ENCODE peak calls at places on chromosomes 13 and 19, in nine cellular contexts. D is upper lobe of right lung; O is uterus; J is epithelial cell of esophagus; U is CD8-positive, alpha-beta T cell; H is progenitor cell of endocrine pancreas; Z is foreskin keratinocyte; N is left ventricle myocardium inferior; R is WTC11. C is an unnamed sample.

GRCh38 chr19:7934766-7935165 is 8.7 kb downstream of the TIMM44 start:
- DNase-seq in D (no peak), O (no peak), J (no peak), U (no peak), H (no peak), Z (no peak), N (no peak), R (no peak), C (no peak)

GRCh38 chr19:54345938-54346386 is 7.0 kb upstream of the LILRA4 start:
- DNase-seq in D (peak), O (no peak), J (no peak), U (no peak), H (no peak), Z (no peak), N (no peak), R (no peak), C (peak)

GRCh38 chr13:75792526-75793187 is 156.5 kb downstream of the LMO7 start:
- DNase-seq in D (no peak), O (no peak), J (no peak), U (no peak), H (no peak), Z (no peak), N (no peak), R (no peak), C (no peak)

GRCh38 chr13:112844879-112845278 is 124.1 kb upstream of the MCF2L start:
- DNase-seq in D (no peak), O (no peak), J (no peak), U (no peak), H (no peak), Z (no peak), N (no peak), R (no peak), C (no peak)

GRCh38 chr19:548841-549830 is 5.3 kb downstream of the GZMM start:
- DNase-seq in D (no peak), O (no peak), J (no peak), U (no peak), H (no peak), Z (no peak), N (no peak), R (no peak), C (no peak)

GRCh38 chr13:24161010-24161775 is 673 bp downstream of the SPATA13 start:
- DNase-seq in D (no peak), O (no peak), J (no peak), U (no peak), H (no peak), Z (no peak), N (no peak), R (peak), C (no peak)

GRCh38 chr13:111664696-111665095 is 344.3 kb downstream of the TEX29 start:
- DNase-seq in D (no peak), O (no peak), J (no peak), U (no peak), H (no peak), Z (no peak), N (no peak), R (no peak), C (no peak)

GRCh38 chr19:51294211-51294976 is 17.1 kb upstream of the IGLON5 start:
- DNase-seq in D (no peak), O (no peak), J (no peak), U (no peak), H (no peak), Z (no peak), N (no peak), R (no peak), C (no peak)

GRCh38 chr19:44796701-44797115 is 12.2 kb upstream of the BCAM start:
- DNase-seq in D (no peak), O (no peak), J (no peak), U (no peak), H (peak), Z (no peak), N (peak), R (no peak), C (no peak)

GRCh38 chr13:51168623-51169022 is 53.6 kb upstream of the FAM124A start:
- DNase-seq in D (no peak), O (no peak), J (no peak), U (no peak), H (no peak), Z (no peak), N (no peak), R (no peak), C (no peak)

GRCh38 chr19:7417671-7418324 is 69.1 kb downstream of the ARHGEF18 start:
- DNase-seq in D (no peak), O (no peak), J (peak), U (no peak), H (no peak), Z (no peak), N (no peak), R (no peak), C (no peak)

GRCh38 chr13:99907038-99907437 is 64.5 kb downstream of the ZIC5 start:
- DNase-seq in D (no peak), O (no peak), J (no peak), U (no peak), H (no peak), Z (no peak), N (no peak), R (no peak), C (no peak)

GRCh38 chr19:38785187-38785699 is 3.8 kb upstream of the LGALS7B start:
- DNase-seq in D (no peak), O (no peak), J (no peak), U (no peak), H (no peak), Z (no peak), N (no peak), R (no peak), C (no peak)

GRCh38 chr13:97441414-97441813 is 7.4 kb downstream of the RAP2A start:
- DNase-seq in D (no peak), O (no peak), J (no peak), U (no peak), H (no peak), Z (no peak), N (no peak), R (no peak), C (no peak)

GRCh38 chr13:32051156-32051555 is 19.6 kb downstream of the FRY start:
- DNase-seq in D (no peak), O (no peak), J (no peak), U (no peak), H (no peak), Z (no peak), N (no peak), R (no peak), C (no peak)

GRCh38 chr13:59340581-59340980 is 823.1 kb downstream of the DIAPH3 start:
- DNase-seq in D (no peak), O (no peak), J (no peak), U (no peak), H (no peak), Z (no peak), N (no peak), R (no peak), C (no peak)

GRCh38 chr13:50509771-50510441 is 333.6 kb downstream of the DLEU7 start:
- DNase-seq in D (no peak), O (no peak), J (peak), U (no peak), H (no peak), Z (no peak), N (no peak), R (no peak), C (no peak)

GRCh38 chr13:51626749-51627148 is 42.5 kb downstream of the WDFY2 start:
- DNase-seq in D (no peak), O (no peak), J (peak), U (no peak), H (no peak), Z (no peak), N (no peak), R (no peak), C (no peak)

GRCh38 chr13:26716984-26717383 is 43.6 kb downstream of the GPR12 start:
- DNase-seq in D (no peak), O (no peak), J (no peak), U (no peak), H (no peak), Z (no peak), N (no peak), R (no peak), C (no peak)

GRCh38 chr19:33468361-33469170 is 53.0 kb downstream of the PEPD start:
- DNase-seq in D (peak), O (no peak), J (no peak), U (no peak), H (no peak), Z (no peak), N (no peak), R (no peak), C (no peak)

GRCh38 chr13:111873676-111874178 is 193.2 kb upstream of the SOX1 start:
- DNase-seq in D (no peak), O (no peak), J (no peak), U (no peak), H (no peak), Z (no peak), N (no peak), R (no peak), C (no peak)

GRCh38 chr19:38011426-38011825 is 104.4 kb downstream of the SIPA1L3 start:
- DNase-seq in D (no peak), O (no peak), J (no peak), U (no peak), H (no peak), Z (no peak), N (no peak), R (no peak), C (no peak)

GRCh38 chr19:1465191-1466016 is 13.6 kb downstream of the C19orf25 start:
- DNase-seq in D (no peak), O (no peak), J (peak), U (no peak), H (no peak), Z (no peak), N (no peak), R (peak), C (no peak)

GRCh38 chr19:17296278-17296677 is 6.9 kb downstream of the ABHD8 start:
- DNase-seq in D (no peak), O (no peak), J (peak), U (no peak), H (no peak), Z (no peak), N (no peak), R (no peak), C (no peak)
- TF ChIP-seq CTCF in D (no peak), O (no peak), J (peak), U (no peak), H (no peak), Z (peak), N (no peak), R (no peak), C (no peak)

GRCh38 chr19:40923934-40924391 is 41.9 kb upstream of the CYP2A7 start:
- DNase-seq in D (peak), O (no peak), J (no peak), U (no peak), H (no peak), Z (no peak), N (no peak), R (no peak), C (no peak)

GRCh38 chr19:40920300-40921004 is 38.4 kb upstream of the CYP2A7 start:
- DNase-seq in D (no peak), O (no peak), J (no peak), U (no peak), H (no peak), Z (no peak), N (no peak), R (no peak), C (no peak)

GRCh38 chr19:40921005-40921897 is 39.2 kb upstream of the CYP2A7 start:
- DNase-seq in D (peak), O (peak), J (peak), U (no peak), H (no peak), Z (no peak), N (no peak), R (no peak), C (no peak)
- TF ChIP-seq CTCF in D (no peak), O (no peak), J (no peak), U (no peak), H (no peak), Z (no peak), N (no peak), R (no peak), C (no peak)

DNA sequence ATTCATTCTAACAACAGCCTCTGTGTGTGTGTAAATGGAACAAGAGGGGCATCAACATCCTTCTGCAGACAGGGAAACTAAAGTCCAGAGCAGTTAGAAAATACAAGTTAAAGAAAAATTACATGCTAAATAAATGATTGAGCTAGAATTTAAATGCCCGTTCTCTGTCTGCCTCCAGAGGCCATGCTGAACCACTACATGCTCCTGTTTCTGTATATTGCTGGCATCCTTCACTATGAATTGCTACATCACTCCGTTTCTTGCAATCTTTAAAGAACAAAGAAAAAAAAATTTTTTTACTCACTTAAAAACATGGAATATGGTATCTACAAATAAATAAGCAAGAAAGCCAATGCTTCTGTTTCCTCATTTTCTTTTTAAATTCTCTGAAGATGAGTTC is 47.9 kb downstream of the DCT start:
- DNase-seq in D (no peak), O (no peak), J (no peak), U (no peak), H (no peak), Z (no peak), N (no peak), R (no peak), C (no peak)
- TF ChIP-seq CTCF in D (no peak), O (no peak), J (no peak), U (no peak), H (no peak), Z (no peak), N (no peak), R (no peak), C (no peak)

GRCh38 chr13:40992678-40993077 is 26.4 kb downstream of the ELF1 start:
- DNase-seq in D (no peak), O (no peak), J (no peak), U (no peak), H (no peak), Z (no peak), N (no peak), R (no peak), C (no peak)
- TF ChIP-seq CTCF in D (no peak), O (no peak), J (no peak), U (peak), H (no peak), Z (peak), N (no peak), R (no peak), C (no peak)

DNA sequence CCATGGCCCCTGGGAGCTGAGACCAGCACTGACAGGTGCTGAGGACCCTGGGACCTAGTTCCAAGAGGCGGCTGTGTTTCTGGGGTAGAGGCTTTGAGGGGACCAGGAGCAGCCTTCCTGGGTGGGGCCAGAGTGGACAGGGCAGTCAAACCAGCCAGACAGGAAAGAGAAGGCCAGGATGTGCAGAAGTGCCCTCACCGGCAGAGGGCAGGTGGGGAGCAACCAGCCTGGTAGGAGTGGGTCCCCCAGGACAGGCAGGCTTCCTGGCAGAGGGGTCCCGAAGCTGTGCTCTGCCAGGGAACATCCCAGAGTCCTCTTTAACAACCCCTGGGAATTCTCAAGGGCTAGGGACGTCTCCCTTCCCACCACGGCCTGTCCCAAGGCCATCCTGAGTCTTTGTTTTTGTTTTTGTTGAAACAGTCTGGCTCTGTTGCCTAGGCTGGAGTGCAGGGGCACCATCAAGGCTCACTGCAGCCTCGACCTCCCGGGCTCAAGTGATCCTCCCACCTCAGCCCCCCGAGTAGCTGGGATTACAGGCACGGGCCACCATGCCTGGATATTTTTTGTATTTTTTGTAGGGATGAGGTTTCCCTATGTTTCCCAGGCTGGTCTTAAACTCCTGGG is 3.0 kb upstream of the HIPK4 start:
- DNase-seq in D (peak), O (no peak), J (peak), U (no peak), H (no peak), Z (no peak), N (no peak), R (no peak), C (no peak)
- TF ChIP-seq CTCF in D (peak), O (no peak), J (peak), U (no peak), H (no peak), Z (peak), N (peak), R (no peak), C (peak)

GRCh38 chr19:12260861-12261260 is 33.8 kb downstream of the ZNF44 start:
- DNase-seq in D (no peak), O (no peak), J (no peak), U (no peak), H (no peak), Z (no peak), N (no peak), R (no peak), C (no peak)

GRCh38 chr19:12260236-12260635 is 34.4 kb downstream of the ZNF44 start:
- DNase-seq in D (no peak), O (no peak), J (no peak), U (no peak), H (no peak), Z (no peak), N (no peak), R (no peak), C (no peak)

DNA sequence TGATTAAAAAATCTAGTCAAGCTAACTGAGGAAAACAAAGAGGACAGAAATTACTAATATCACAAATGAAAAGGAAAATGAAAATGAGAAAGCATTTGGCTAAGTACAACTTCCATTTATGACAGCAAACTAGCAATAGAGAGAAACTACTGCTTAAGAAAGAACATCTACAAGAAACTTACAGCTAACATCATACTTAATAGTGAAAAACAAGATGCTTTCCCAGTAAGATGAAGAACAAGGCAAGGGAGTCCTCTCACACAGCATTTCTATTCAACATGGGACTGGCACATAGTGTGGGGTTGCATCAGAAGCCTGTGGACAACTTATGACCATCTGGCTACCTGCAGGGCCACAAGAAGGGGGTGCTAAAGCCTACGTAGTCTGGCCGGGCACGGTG is 39.3 kb downstream of the ZNF44 start:
- DNase-seq in D (no peak), O (no peak), J (no peak), U (no peak), H (no peak), Z (no peak), N (no peak), R (no peak), C (no peak)
- TF ChIP-seq CTCF in D (no peak), O (no peak), J (no peak), U (no peak), H (no peak), Z (no peak), N (no peak), R (no peak), C (no peak)

GRCh38 chr13:33262554-33262953 is 23.0 kb downstream of the STARD13 start:
- DNase-seq in D (no peak), O (no peak), J (no peak), U (no peak), H (no peak), Z (no peak), N (no peak), R (no peak), C (no peak)

GRCh38 chr13:33262069-33262487 is 23.5 kb downstream of the STARD13 start:
- DNase-seq in D (no peak), O (peak), J (peak), U (no peak), H (no peak), Z (peak), N (no peak), R (peak), C (no peak)

GRCh38 chr13:33263484-33263883 is 22.1 kb downstream of the STARD13 start:
- DNase-seq in D (no peak), O (no peak), J (no peak), U (no peak), H (no peak), Z (no peak), N (no peak), R (no peak), C (no peak)

GRCh38 chr13:33263976-33264619 is 21.5 kb downstream of the STARD13 start:
- DNase-seq in D (no peak), O (no peak), J (no peak), U (no peak), H (no peak), Z (no peak), N (no peak), R (no peak), C (no peak)

DNA sequence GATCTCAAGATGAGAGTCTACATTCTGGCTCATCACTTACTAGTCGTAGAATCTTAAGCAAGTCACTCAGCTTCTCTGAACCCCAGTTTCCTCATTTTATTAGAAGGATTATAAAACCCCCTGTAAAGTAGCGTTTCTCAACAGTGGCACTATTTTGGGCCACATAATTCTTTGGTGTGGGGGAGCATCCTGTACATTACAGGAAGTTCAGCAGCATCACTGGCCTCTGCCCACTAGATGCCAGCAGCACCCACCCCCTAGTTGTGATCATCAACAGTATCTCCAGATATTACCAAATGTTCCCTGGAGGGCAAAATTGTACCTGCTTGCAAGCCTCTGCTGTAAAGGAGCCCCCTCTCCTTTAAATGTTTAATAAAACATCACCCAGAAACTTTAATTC is 22.6 kb downstream of the STARD13 start:
- DNase-seq in D (no peak), O (no peak), J (no peak), U (no peak), H (no peak), Z (no peak), N (no peak), R (no peak), C (no peak)
- TF ChIP-seq CTCF in D (no peak), O (no peak), J (peak), U (no peak), H (no peak), Z (peak), N (peak), R (no peak), C (peak)

GRCh38 chr19:18520848-18521691 is 800 bp downstream of the ELL start:
- DNase-seq in D (peak), O (peak), J (peak), U (no peak), H (no peak), Z (no peak), N (peak), R (peak), C (no peak)
- TF ChIP-seq CTCF in D (no peak), O (no peak), J (peak), U (no peak), H (peak), Z (no peak), N (no peak), R (no peak), C (no peak)

GRCh38 chr19:11401808-11402543 is 17.1 kb downstream of the RGL3 start:
- DNase-seq in D (no peak), O (no peak), J (no peak), U (no peak), H (no peak), Z (no peak), N (no peak), R (no peak), C (no peak)

GRCh38 chr19:11408591-11408990 is 10.5 kb downstream of the RGL3 start:
- DNase-seq in D (no peak), O (no peak), J (no peak), U (no peak), H (no peak), Z (no peak), N (no peak), R (no peak), C (no peak)

GRCh38 chr19:11410682-11411081 is 8.4 kb downstream of the RGL3 start:
- DNase-seq in D (no peak), O (no peak), J (peak), U (no peak), H (no peak), Z (peak), N (no peak), R (no peak), C (no peak)

GRCh38 chr19:11404588-11405258 is 14.4 kb downstream of the RGL3 start:
- DNase-seq in D (no peak), O (no peak), J (no peak), U (no peak), H (no peak), Z (no peak), N (no peak), R (no peak), C (no peak)

GRCh38 chr19:11405846-11406643 is 13.1 kb downstream of the RGL3 start:
- DNase-seq in D (no peak), O (no peak), J (no peak), U (no peak), H (no peak), Z (no peak), N (no peak), R (peak), C (no peak)
- TF ChIP-seq CTCF in D (no peak), O (peak), J (peak), U (no peak), H (no peak), Z (peak), N (peak), R (no peak), C (peak)

GRCh38 chr19:3547301-3547731 is 8.3 kb downstream of the TEKTIP1 start:
- DNase-seq in D (no peak), O (no peak), J (no peak), U (no peak), H (no peak), Z (no peak), N (no peak), R (peak), C (no peak)
- TF ChIP-seq CTCF in D (peak), O (no peak), J (peak), U (peak), H (peak), Z (peak), N (peak), R (peak), C (peak)

C was measured in CD14-positive monocyte.